ENCODE peak calls at places on chromosomes 12 and 14, in four cellular contexts. M, S, R and W are unnamed samples.

GRCh38 chr12:104667139-104667538 is 210.4 kb downstream of the CHST11 start:
- DNase-seq in M (no peak), S (no peak), R (no peak), W (no peak)

GRCh38 chr14:101962503-101962874 is 1.9 kb upstream of the DYNC1H1 start:
- DNase-seq in M (no peak), S (no peak), R (no peak), W (no peak)

GRCh38 chr12:4855121-4855924 is 54.4 kb upstream of the KCNA1 start:
- DNase-seq in M (no peak), S (peak), R (peak), W (peak)

GRCh38 chr14:95291859-95292542 is 27.7 kb downstream of the CLMN start:
- DNase-seq in M (no peak), S (no peak), R (no peak), W (no peak)

GRCh38 chr12:89212339-89212771 is 139.9 kb downstream of the DUSP6 start:
- DNase-seq in M (no peak), S (no peak), R (no peak), W (no peak)

GRCh38 chr14:87745507-87746118 is 247.4 kb downstream of the GALC start:
- DNase-seq in M (no peak), S (peak), R (no peak), W (peak)

GRCh38 chr12:104372048-104372720 is 68.6 kb downstream of the EID3 start:
- DNase-seq in M (no peak), S (no peak), R (peak), W (no peak)

GRCh38 chr14:34081126-34081575 is 130.3 kb upstream of the EGLN3 start:
- DNase-seq in M (no peak), S (no peak), R (no peak), W (no peak)

GRCh38 chr12:54988402-54989054 is 4.0 kb upstream of the TESPA1 start:
- DNase-seq in M (no peak), S (no peak), R (no peak), W (no peak)

GRCh38 chr14:24630087-24630871 is 3.7 kb downstream of the GZMB start:
- DNase-seq in M (no peak), S (no peak), R (no peak), W (no peak)

GRCh38 chr12:120534703-120535655 is 823 bp downstream of the RNF10 start:
- DNase-seq in M (peak), S (peak), R (peak), W (peak)

GRCh38 chr12:31363416-31363809 is 37.5 kb upstream of the SINHCAF start:
- DNase-seq in M (no peak), S (peak), R (no peak), W (no peak)

GRCh38 chr12:86681062-86681461 is 424.9 kb upstream of the MGAT4C start:
- DNase-seq in M (no peak), S (no peak), R (no peak), W (no peak)